ENCODE peak calls at places on chromosomes 13 and 19, in seven cellular contexts. H is tibial nerve, T is right atrium auricular region, A is tibial artery, J is IMR-90, R is cardiac muscle cell, O is pancreas. G is an unnamed sample.

GRCh38 chr19:38737297-38737865 is 6.9 kb downstream of the CAPN12 start:
- DNase-seq in A (no peak), J (no peak), R (no peak), O (peak; percentile 33), T (no peak), H (no peak), G (peak; percentile 51)

GRCh38 chr13:21868823-21869222 is 197.9 kb downstream of the FGF9 start:
- DNase-seq in T (no peak), J (no peak), R (no peak), A (no peak), H (no peak), O (no peak), G (no peak)

GRCh38 chr19:3578390-3578789 is 5.6 kb downstream of the HMG20B start:
- DNase-seq in J (no peak), H (no peak), A (no peak), O (no peak), T (no peak), R (no peak), G (no peak)

GRCh38 chr13:98794498-98794897 is 42.0 kb upstream of the SLC15A1 start:
- DNase-seq in A (no peak), T (peak; percentile 44), R (no peak), H (no peak), J (no peak), O (no peak), G (no peak)

GRCh38 chr19:40519352-40520322 is 52.8 kb downstream of the SPTBN4 start:
- DNase-seq in A (no peak), O (no peak), R (peak; percentile 57), J (peak; percentile 40), H (no peak), T (no peak), G (no peak)

GRCh38 chr13:80040219-80040976 is 300.5 kb downstream of the SPRY2 start:
- DNase-seq in O (no peak), A (no peak), J (peak; percentile 100), H (no peak), T (no peak), R (peak; percentile 91), G (no peak)

GRCh38 chr19:10744848-10745293 is 27.0 kb downstream of the DNM2 start:
- DNase-seq in H (no peak), A (no peak), O (no peak), J (no peak), R (no peak), T (no peak), G (no peak)

GRCh38 chr13:106376411-106377112 is 158.9 kb downstream of the EFNB2 start:
- DNase-seq in T (no peak), J (peak; percentile 95), R (peak; percentile 91), A (no peak), O (no peak), H (no peak), G (peak; percentile 49)

GRCh38 chr13:101648766-101649489 is 196.5 kb downstream of the ITGBL1 start:
- DNase-seq in A (no peak), T (no peak), O (no peak), H (no peak), R (no peak), J (no peak), G (no peak)

GRCh38 chr19:52943134-52943883 is 19.4 kb downstream of the ZNF816 start:
- DNase-seq in T (no peak), R (no peak), A (peak; percentile 51), J (no peak), O (no peak), H (no peak), G (no peak)
- H3K9me3 ChIP-seq in T (peaks cover 10% of the 10 kb centered on the region), R (no peaks in the 10 kb centered on the region), A (peaks cover 3% of the 10 kb centered on the region), J (peaks cover 14% of the 10 kb centered on the region), O (no peaks in the 10 kb centered on the region), H (no peaks in the 10 kb centered on the region), G (peaks cover 18% of the 10 kb centered on the region)

DNA sequence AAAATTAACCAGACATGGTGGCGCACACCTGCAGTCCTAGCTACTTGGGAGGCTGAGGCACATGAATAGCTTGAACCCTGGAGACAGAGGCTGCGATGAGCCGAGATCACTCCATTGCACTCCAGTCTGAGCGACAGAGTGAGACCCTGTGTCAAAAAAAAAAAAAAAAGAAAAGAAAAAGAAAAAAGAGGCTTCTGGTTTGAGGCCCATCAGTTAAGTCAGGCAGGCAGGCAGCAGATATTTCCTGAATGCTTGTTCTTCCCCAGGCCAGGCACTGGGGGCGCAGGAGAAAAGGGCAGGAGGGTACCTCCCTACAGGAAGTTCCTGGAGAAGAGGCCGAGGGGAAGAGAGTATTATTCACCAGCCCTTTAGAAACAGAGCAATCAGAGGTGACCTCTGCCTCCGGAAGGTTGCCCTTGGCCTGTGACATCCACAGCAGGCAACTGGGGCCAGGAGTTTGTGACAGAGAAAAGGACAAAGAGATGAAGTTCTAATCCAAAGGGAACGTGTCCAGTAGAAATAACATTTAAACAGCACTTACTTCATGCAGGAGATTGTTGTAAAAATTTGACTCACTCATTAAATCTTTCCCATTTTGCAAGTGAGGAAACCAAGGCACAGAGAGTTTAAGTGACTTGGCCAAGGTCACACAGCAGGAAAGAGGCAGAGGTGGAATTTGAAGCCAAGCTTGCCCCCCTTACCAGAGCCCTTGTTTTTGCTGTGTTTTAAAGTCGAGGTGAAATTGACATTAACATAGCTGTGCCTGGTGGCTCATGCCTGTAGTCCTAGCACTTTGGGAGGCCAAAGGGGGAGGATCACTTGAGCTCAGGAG is 4.3 kb upstream of the RLN3 start:
- DNase-seq in H (no peak), O (peak; percentile 58), R (peak; percentile 80), A (no peak), T (no peak), J (peak; percentile 44), G (peak; percentile 63)
- TF ChIP-seq CTCF in H (peak; percentile 21), O (peak; percentile 12), R (peak; percentile 69), A (peak; percentile 23), T (no peak), J (peak; percentile 46), G (peak; percentile 54)

GRCh38 chr13:109812375-109812774 is 26.0 kb upstream of the IRS2 start:
- DNase-seq in T (no peak), H (no peak), A (no peak), R (no peak), O (no peak), J (no peak), G (no peak)
- H3K27ac ChIP-seq in T (no peak overlapping the region), H (no peak overlapping the region), A (no peak overlapping the region), R (no peak overlapping the region), O (no peak overlapping the region), J (no peak overlapping the region), G (no peak overlapping the region)

DNA sequence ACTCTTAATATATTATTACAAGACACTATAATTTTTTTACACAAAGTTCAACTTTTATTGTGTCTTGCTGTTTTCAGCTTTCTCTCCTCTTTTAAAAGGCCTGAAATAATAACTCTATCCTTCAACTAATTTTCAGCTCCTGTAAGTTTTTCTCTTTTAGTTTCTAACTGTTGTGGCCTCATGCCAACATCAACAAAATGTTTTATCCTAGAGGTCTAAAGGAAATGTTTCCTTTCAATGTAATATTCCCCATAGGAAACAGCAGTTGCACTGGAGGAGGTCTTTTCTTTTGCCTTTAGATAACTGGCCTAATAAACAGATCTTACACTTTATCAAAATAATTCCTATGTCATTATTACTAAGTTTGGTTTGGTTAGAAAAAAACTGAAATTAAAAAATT is 8.5 kb upstream of the ZNF616 start:
- DNase-seq in R (no peak), H (no peak), J (no peak), T (no peak), O (no peak), A (no peak), G (no peak)
- H3K9me3 ChIP-seq in R (no peaks in the 10 kb centered on the region), H (no peaks in the 10 kb centered on the region), J (peaks cover 24% of the 10 kb centered on the region), T (no peaks in the 10 kb centered on the region), O (no peaks in the 10 kb centered on the region), A (no peaks in the 10 kb centered on the region), G (peaks cover 39% of the 10 kb centered on the region)

GRCh38 chr19:28213476-28214082 is 999.4 kb downstream of the UQCRFS1 start:
- DNase-seq in J (no peak), T (no peak), H (no peak), R (no peak), O (no peak), A (no peak), G (no peak)

GRCh38 chr19:28207244-28207643 is 1005.7 kb downstream of the UQCRFS1 start:
- DNase-seq in J (no peak), H (no peak), T (no peak), A (no peak), R (no peak), O (no peak), G (no peak)

DNA sequence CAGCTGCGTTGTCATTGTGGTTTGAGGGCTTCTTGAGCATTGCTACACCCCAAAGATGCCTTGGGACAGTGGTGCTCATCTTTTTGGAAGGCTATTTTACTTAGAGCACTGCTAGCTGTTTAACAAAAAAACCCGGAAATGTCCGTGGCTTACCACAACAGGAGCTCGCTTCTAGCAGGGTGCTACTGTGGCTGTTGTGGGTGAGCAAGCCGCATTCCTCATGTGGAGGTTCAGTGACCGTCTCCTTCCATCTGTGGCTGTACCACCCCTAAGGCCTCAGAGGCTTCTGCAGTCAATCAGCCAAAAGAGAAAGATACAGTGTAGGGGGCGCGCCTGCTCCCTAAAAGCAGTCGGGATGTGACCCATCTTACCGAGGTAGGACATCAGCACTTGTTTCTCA is 1004.2 kb downstream of the UQCRFS1 start:
- DNase-seq in A (no peak), J (no peak), H (no peak), T (no peak), R (no peak), O (no peak), G (no peak)
- TF ChIP-seq CTCF in A (no peak), J (no peak), H (no peak), T (no peak), R (no peak), O (no peak), G (no peak)

GRCh38 chr19:28960986-28961705 is 251.8 kb downstream of the UQCRFS1 start:
- DNase-seq in H (no peak), A (no peak), O (no peak), R (peak; percentile 48), J (peak; percentile 73), T (no peak), G (no peak)
- H3K27ac ChIP-seq in H (no peak overlapping the region), A (no peak overlapping the region), O (no peak overlapping the region), R (no peak overlapping the region), J (peak overlapping the region; percentile 93), T (no peak overlapping the region), G (no peak overlapping the region)

GRCh38 chr19:17303167-17303939 is at the start of gene ABHD8:
- DNase-seq in J (peak; percentile 94), A (peak; percentile 97), T (peak; percentile 98), H (peak; percentile 91), R (peak; percentile 98), O (peak; percentile 96), G (peak; percentile 95)
- H3K9me3 ChIP-seq in J (peaks cover under 1% of the 10 kb centered on the region), A (no peaks in the 10 kb centered on the region), T (no peaks in the 10 kb centered on the region), H (no peaks in the 10 kb centered on the region), R (no peaks in the 10 kb centered on the region), O (no peaks in the 10 kb centered on the region), G (no peaks in the 10 kb centered on the region)

GRCh38 chr19:47824396-47824795 is 2.7 kb downstream of the CRX start:
- DNase-seq in J (no peak), A (no peak), H (no peak), T (no peak), R (no peak), O (no peak), G (no peak)
- TF ChIP-seq CTCF in J (no peak), A (no peak), H (no peak), T (no peak), R (no peak), O (no peak), G (no peak)

G was measured in lower lobe of right lung.